ENCODE peak calls at places on chromosome X, in four cellular contexts. E, Y, Z and O are unnamed samples.

GRCh38 chrX:154530286-154530685 is 14.3 kb upstream of the FAM3A start:
- DNase-seq in Y (no peak), Z (no peak), E (no peak), O (no peak)

GRCh38 chrX:71178908-71179307 is 34.3 kb downstream of the NLGN3 start:
- DNase-seq in E (peak), Z (peak), Y (no peak), O (no peak)

GRCh38 chrX:108221481-108221880 is 129.9 kb downstream of the ATG4A start:
- DNase-seq in Y (no peak), E (no peak), Z (no peak), O (no peak)

GRCh38 chrX:153878285-153878779 is 7.6 kb downstream of the L1CAM start:
- DNase-seq in Y (no peak), E (no peak), Z (no peak), O (no peak)

GRCh38 chrX:132165651-132166050 is 37.8 kb upstream of the FRMD7 start:
- DNase-seq in Y (no peak), E (no peak), Z (no peak), O (no peak)

GRCh38 chrX:16825306-16826035 is 39.2 kb downstream of the TXLNG start:
- DNase-seq in Y (no peak), E (no peak), Z (no peak), O (no peak)

GRCh38 chrX:39296472-39296871 is 495.2 kb downstream of the MID1IP1 start:
- DNase-seq in Y (no peak), Z (peak), E (no peak), O (no peak)

GRCh38 chrX:72247206-72247944 is 8.5 kb upstream of the ERCC6L start:
- DNase-seq in E (no peak), Y (no peak), Z (no peak), O (no peak)

GRCh38 chrX:139560221-139560620 is 29.7 kb downstream of the F9 start:
- DNase-seq in E (no peak), Z (no peak), Y (no peak), O (no peak)

GRCh38 chrX:40247848-40248622 is 150.3 kb upstream of the BCOR start:
- DNase-seq in Z (no peak), Y (no peak), E (peak), O (no peak)

GRCh38 chrX:37504991-37505390 is 66.5 kb upstream of the LANCL3 start:
- DNase-seq in E (no peak), Z (no peak), Y (no peak), O (no peak)

GRCh38 chrX:9279271-9279596 is 185.6 kb upstream of the TBL1X start:
- DNase-seq in Z (no peak), E (no peak), Y (no peak), O (no peak)

GRCh38 chrX:1807301-1807731 is 192.5 kb downstream of the ASMT start:
- DNase-seq in Z (no peak), E (no peak), Y (no peak), O (no peak)

GRCh38 chrX:2136848-2137247 is 363.9 kb downstream of the DHRSX start:
- DNase-seq in E (no peak), Y (no peak), Z (no peak), O (no peak)

GRCh38 chrX:18558799-18559198 is 113.1 kb downstream of the RS1 start:
- DNase-seq in Z (no peak), E (no peak), Y (no peak), O (no peak)

GRCh38 chrX:29555465-29556091 is 659.8 kb upstream of the MAGEB2 start:
- DNase-seq in Y (no peak), Z (peak), E (no peak), O (no peak)

GRCh38 chrX:3066555-3066954 is 25.3 kb downstream of the ARSF start:
- DNase-seq in Y (no peak), Z (no peak), E (no peak), O (no peak)

GRCh38 chrX:10676239-10676971 is 56.0 kb upstream of the MID1 start:
- DNase-seq in E (no peak), Z (no peak), Y (no peak), O (no peak)

GRCh38 chrX:134718329-134719317 is 60.4 kb upstream of the PLAC1 start:
- DNase-seq in Z (peak), Y (peak), E (no peak), O (no peak)

GRCh38 chrX:129613596-129613995 is 41.2 kb downstream of the APLN start:
- DNase-seq in Z (no peak), Y (no peak), E (no peak), O (no peak)

GRCh38 chrX:132369650-132370049 is 119.2 kb downstream of the MBNL3 start:
- DNase-seq in E (no peak), Z (no peak), Y (no peak), O (no peak)

GRCh38 chrX:12824944-12825343 is 33.7 kb downstream of the PRPS2 start:
- DNase-seq in Y (no peak), Z (no peak), E (no peak), O (no peak)

GRCh38 chrX:56792270-56793111 is 63.4 kb downstream of the NBDY start:
- DNase-seq in Y (no peak), Z (no peak), E (no peak), O (no peak)

GRCh38 chrX:148161661-148162060 is 180.5 kb downstream of the FMR1NB start:
- DNase-seq in Y (no peak), Z (no peak), E (no peak), O (no peak)

GRCh38 chrX:120251471-120252011 is 929 bp downstream of the ZBTB33 start:
- DNase-seq in E (peak), Z (no peak), Y (peak), O (no peak)

GRCh38 chrX:39318497-39319343 is 517.5 kb downstream of the MID1IP1 start:
- DNase-seq in Z (no peak), Y (no peak), E (no peak), O (no peak)

GRCh38 chrX:136146614-136147319 is 566 bp upstream of the FHL1 start:
- DNase-seq in E (no peak), Y (no peak), Z (no peak), O (no peak)

GRCh38 chrX:24099394-24099793 is 44.6 kb downstream of the EIF2S3 start:
- DNase-seq in E (no peak), Z (no peak), Y (no peak), O (no peak)

GRCh38 chrX:118603981-118604380 is 108.4 kb downstream of the DOCK11 start:
- DNase-seq in E (peak), Z (peak), Y (no peak), O (no peak)

GRCh38 chrX:136528645-136529315 is 3.2 kb upstream of the VGLL1 start:
- DNase-seq in E (peak), Z (no peak), Y (no peak), O (no peak)

GRCh38 chrX:48702032-48702431 is 5.5 kb downstream of the SUV39H1 start:
- DNase-seq in Z (no peak), E (peak), Y (no peak), O (no peak)

GRCh38 chrX:47177079-47177478 is 16.6 kb upstream of the UBA1 start:
- DNase-seq in Z (no peak), Y (no peak), E (no peak), O (no peak)

GRCh38 chrX:105461013-105461412 is 240.5 kb upstream of the TEX13A start:
- DNase-seq in Z (no peak), Y (no peak), E (no peak), O (no peak)

GRCh38 chrX:153793291-153793690 is 884 bp downstream of the IDH3G start:
- DNase-seq in Z (no peak), E (peak), Y (no peak), O (no peak)

GRCh38 chrX:140764401-140764919 is 54.9 kb downstream of the LINC00632 start:
- DNase-seq in E (no peak), Z (no peak), Y (no peak), O (no peak)

GRCh38 chrX:8504451-8504850 is 39.8 kb downstream of the VCX3B start:
- DNase-seq in Y (no peak), E (no peak), Z (no peak), O (no peak)

GRCh38 chrX:111181883-111182400 is 86.0 kb downstream of the PAK3 start:
- DNase-seq in Z (no peak), E (no peak), Y (no peak), O (no peak)

GRCh38 chrX:103608305-103608963 is 671 bp downstream of the TCEAL3 start:
- DNase-seq in Y (no peak), E (no peak), Z (no peak), O (no peak)
- TF ChIP-seq POLR2AphosphoS5 in Y (no peak), E (no peak), Z (no peak), O (no peak)

GRCh38 chrX:53316121-53316859 is 34.9 kb upstream of the IQSEC2 start:
- DNase-seq in Z (no peak), Y (no peak), E (peak), O (no peak)

GRCh38 chrX:53318766-53319353 is 37.5 kb upstream of the IQSEC2 start:
- DNase-seq in E (no peak), Y (no peak), Z (no peak), O (no peak)

GRCh38 chrX:53316860-53317237 is 35.5 kb upstream of the IQSEC2 start:
- DNase-seq in Y (no peak), E (no peak), Z (no peak), O (no peak)

GRCh38 chrX:53319614-53320542 is 38.5 kb upstream of the IQSEC2 start:
- DNase-seq in Y (no peak), E (no peak), Z (no peak), O (no peak)

GRCh38 chrX:53317365-53318069 is 36.1 kb upstream of the IQSEC2 start:
- DNase-seq in Z (no peak), E (peak), Y (no peak), O (peak)
- TF ChIP-seq SPI1 in Z (no peak), E (no peak), Y (no peak), O (no peak)

GRCh38 chrX:32118832-32119231 is 1047.0 kb upstream of the FTHL17 start:
- DNase-seq in Z (no peak), Y (no peak), E (no peak), O (no peak)
- TF ChIP-seq POLR2AphosphoS5 in Z (no peak), Y (no peak), E (no peak), O (no peak)

GRCh38 chrX:123140454-123140853 is 43.6 kb upstream of the GRIA3 start:
- DNase-seq in Z (no peak), Y (no peak), E (no peak), O (no peak)
- TF ChIP-seq SPI1 in Z (no peak), Y (no peak), E (no peak), O (no peak)

GRCh38 chrX:94633237-94633636 is 959.2 kb downstream of the FAM133A start:
- DNase-seq in E (no peak), Y (no peak), Z (no peak), O (no peak)
- TF ChIP-seq POLR2AphosphoS5 in E (no peak), Y (no peak), Z (no peak), O (no peak)

DNA sequence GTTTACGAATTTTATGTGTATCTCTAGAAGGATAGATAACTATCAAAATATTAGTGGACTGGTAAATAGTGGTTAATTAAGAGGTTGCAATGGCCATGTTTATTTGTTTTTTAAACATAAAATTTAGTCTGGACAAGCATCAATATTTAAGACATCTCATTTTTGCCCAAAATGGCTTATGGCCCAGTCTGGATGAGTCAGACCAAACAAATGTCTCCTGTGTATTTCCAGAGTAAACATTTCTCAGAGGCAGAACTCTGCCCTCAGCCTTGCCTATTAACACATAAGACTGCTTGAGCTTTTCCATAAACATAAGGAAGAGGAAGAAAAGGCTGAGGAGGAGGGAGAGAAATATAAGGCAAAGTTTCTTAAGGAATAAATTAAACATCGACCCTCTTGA is 277.1 kb upstream of the DIAPH2 start:
- DNase-seq in E (no peak), Y (no peak), Z (no peak), O (no peak)
- TF ChIP-seq SPI1 in E (no peak), Y (no peak), Z (no peak), O (no peak)

DNA sequence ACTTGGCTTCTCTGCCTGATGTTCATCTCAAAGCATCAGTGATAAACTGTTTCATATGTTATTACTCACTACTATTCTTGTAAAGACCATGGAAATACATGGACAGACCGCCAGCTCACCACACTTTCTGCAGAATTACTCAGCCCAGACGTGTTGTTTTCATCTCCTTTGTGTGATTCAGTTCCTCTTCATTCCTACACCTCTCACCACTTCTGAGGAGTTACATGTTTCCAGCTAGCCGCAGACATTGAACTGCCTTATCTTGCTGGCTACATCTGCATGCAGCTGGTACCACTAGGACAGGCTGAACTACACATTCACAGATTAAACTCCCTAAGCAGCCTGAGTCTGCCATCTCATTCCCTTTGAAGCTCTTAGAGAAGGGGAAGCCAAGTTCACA is 443.2 kb upstream of the FGF16 start:
- DNase-seq in Z (no peak), E (no peak), Y (no peak), O (no peak)
- TF ChIP-seq POLR2AphosphoS5 in Z (no peak), E (no peak), Y (no peak), O (no peak)

GRCh38 chrX:97309717-97310116 is 426.0 kb downstream of the RPA4 start:
- DNase-seq in E (no peak), Y (no peak), Z (no peak), O (no peak)

GRCh38 chrX:97311066-97311778 is 427.5 kb downstream of the RPA4 start:
- DNase-seq in E (no peak), Y (no peak), Z (no peak), O (no peak)

GRCh38 chrX:97306771-97307470 is 423.2 kb downstream of the RPA4 start:
- DNase-seq in Z (no peak), Y (no peak), E (no peak), O (no peak)

GRCh38 chrX:97308161-97308560 is 424.5 kb downstream of the RPA4 start:
- DNase-seq in Y (no peak), Z (no peak), E (no peak), O (no peak)

DNA sequence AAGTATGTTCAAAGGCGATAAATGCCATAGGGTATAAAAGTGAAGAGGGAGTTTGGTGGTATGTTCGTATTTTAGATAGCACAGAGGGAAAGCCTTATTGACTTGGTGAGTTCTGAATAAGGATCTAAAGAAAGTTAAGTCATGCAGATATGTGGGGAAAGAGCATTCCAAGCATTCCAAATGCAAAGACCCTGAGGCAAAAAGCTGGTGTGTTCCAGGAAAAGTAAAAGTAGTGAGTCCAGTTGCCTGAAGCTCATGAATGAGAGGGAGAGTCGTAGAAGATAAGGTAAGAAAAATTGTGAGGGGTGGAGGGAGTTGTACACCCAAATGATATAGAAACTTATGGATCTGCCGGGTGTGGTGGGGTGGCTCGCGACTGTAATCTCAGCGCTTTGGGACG is 426.7 kb downstream of the RPA4 start:
- DNase-seq in Y (no peak), E (no peak), Z (no peak), O (no peak)
- TF ChIP-seq SPI1 in Y (no peak), E (no peak), Z (no peak), O (no peak)

GRCh38 chrX:103629295-103630170 is 758 bp downstream of the TCEAL1 start:
- DNase-seq in Y (no peak), Z (no peak), E (peak), O (no peak)
- TF ChIP-seq POLR2AphosphoS5 in Y (no peak), Z (no peak), E (no peak), O (no peak)

DNA sequence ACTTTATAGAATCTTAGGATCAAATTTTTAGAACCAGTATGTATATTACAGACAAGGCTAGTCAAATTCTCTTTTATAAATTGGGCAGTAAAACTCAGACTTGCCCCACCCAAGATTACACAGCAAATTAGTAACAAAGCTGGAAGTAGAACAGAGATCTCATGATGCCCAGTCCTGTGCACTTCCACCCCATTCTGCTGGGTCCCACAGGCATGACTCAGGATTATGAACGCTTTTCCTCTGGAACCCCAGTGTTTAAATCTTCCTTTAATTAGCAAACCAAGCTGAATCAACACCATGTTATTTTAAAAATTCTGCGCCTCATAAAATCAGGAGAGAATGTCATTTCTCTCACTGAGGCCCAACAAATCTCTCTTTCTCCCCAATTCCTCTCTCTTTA is 1.5 kb upstream of the IL13RA2 start:
- DNase-seq in E (no peak), Y (no peak), Z (no peak), O (no peak)
- TF ChIP-seq SPI1 in E (no peak), Y (no peak), Z (no peak), O (no peak)